ENCODE peak calls at places on chromosomes 7 and 10, in eight cellular contexts. C is stimulated activated CD4-positive, alpha-beta T cell treated with anti-CD3 and anti-CD28 coated beads, Interleukin-1b, Interleukin-23, amount 100 ng/mL, for 24 hours; R is ecto neural progenitor cell; B is aorta; T is NCI-H446 treated with DMSO at 0.1 percent for 48 hours; W is CD8-positive, alpha-beta T cell; P is iris pigment epithelial cell; A is mucosa of gallbladder. K is an unnamed sample.

GRCh38 chr7:39248041-39248692 is 270.5 kb downstream of the POU6F2 start:
- DNase-seq in C (no peak), R (no peak), B (no peak), T (no peak), W (no peak), P (no peak), A (no peak), K (no peak)

GRCh38 chr10:12588091-12588850 is 238.9 kb downstream of the CAMK1D start:
- DNase-seq in C (no peak), R (no peak), B (no peak), T (no peak), W (no peak), P (no peak), A (no peak), K (no peak)

GRCh38 chr7:106375499-106375898 is 90.7 kb upstream of the NAMPT start:
- DNase-seq in C (no peak), R (no peak), B (no peak), T (no peak), W (no peak), P (no peak), A (no peak), K (no peak)

GRCh38 chr7:70419816-70420215 is 712.1 kb upstream of the GALNT17 start:
- DNase-seq in C (no peak), R (no peak), B (no peak), T (no peak), W (no peak), P (no peak), A (no peak), K (no peak)

GRCh38 chr10:110524179-110524863 is 26.6 kb downstream of the DUSP5 start:
- DNase-seq in C (no peak), R (peak; percentile 1), B (no peak), T (no peak), W (no peak), P (no peak), A (no peak), K (no peak)

GRCh38 chr7:115630049-115630448 is 400.5 kb downstream of the TFEC start:
- DNase-seq in C (no peak), R (no peak), B (no peak), T (no peak), W (no peak), P (no peak), A (no peak), K (no peak)

GRCh38 chr7:141619745-141620144 is 68.5 kb downstream of the AGK start:
- DNase-seq in C (no peak), R (no peak), B (no peak), T (no peak), W (no peak), P (no peak), A (no peak), K (no peak)

GRCh38 chr10:73168486-73168844 is 546 bp downstream of the FAM149B1 start:
- DNase-seq in C (no peak), R (no peak), B (no peak), T (no peak), W (no peak), P (no peak), A (no peak), K (no peak)

GRCh38 chr7:50416509-50417299 is 33.4 kb downstream of the FIGNL1 start:
- DNase-seq in C (no peak), R (peak; percentile 38), B (no peak), T (no peak), W (no peak), P (no peak), A (no peak), K (no peak)

GRCh38 chr10:12423896-12424295 is 74.5 kb downstream of the CAMK1D start:
- DNase-seq in C (no peak), R (no peak), B (no peak), T (no peak), W (no peak), P (no peak), A (no peak), K (no peak)

GRCh38 chr7:149385195-149385955 is 75.5 kb downstream of the ZNF777 start:
- DNase-seq in C (no peak), R (no peak), B (no peak), T (no peak), W (no peak), P (no peak), A (no peak), K (no peak)

GRCh38 chr7:92115821-92116220 is 18.5 kb downstream of the CYP51A1 start:
- DNase-seq in C (no peak), R (no peak), B (no peak), T (no peak), W (no peak), P (no peak), A (no peak), K (no peak)

GRCh38 chr10:35428521-35428920 is 92.2 kb downstream of the CCNY start:
- DNase-seq in C (no peak), R (no peak), B (no peak), T (no peak), W (no peak), P (no peak), A (no peak), K (no peak)

GRCh38 chr7:54932818-54933543 is 85.8 kb upstream of the EGFR start:
- DNase-seq in C (no peak), R (peak; percentile 86), B (peak; percentile 92), T (no peak), W (no peak), P (peak; percentile 69), A (peak; percentile 58), K (peak; percentile 57)

GRCh38 chr7:6423942-6424701 is 23.6 kb downstream of the DAGLB start:
- DNase-seq in C (no peak), R (no peak), B (no peak), T (no peak), W (no peak), P (no peak), A (no peak), K (no peak)

GRCh38 chr10:670990-671389 is 18.5 kb downstream of the DIP2C start:
- DNase-seq in C (no peak), R (no peak), B (no peak), T (no peak), W (no peak), P (no peak), A (no peak), K (no peak)

K was measured in amniotic epithelial cell.